ENCODE peak calls at places on chromosomes 2 and 18, in four cellular contexts. M is tibial nerve; H is CD4-positive, alpha-beta memory T cell; Z is H9. R is an unnamed sample.

GRCh38 chr2:12603781-12604180 is 113.0 kb upstream of the TRIB2 start:
- DNase-seq in M (no peak), H (no peak), Z (no peak), R (no peak)

GRCh38 chr2:86621290-86621943 is 2.2 kb downstream of the RNF103 start:
- DNase-seq in M (no peak), H (no peak), Z (no peak), R (no peak)

GRCh38 chr2:85231242-85231805 is 96.5 kb downstream of the TGOLN2 start:
- DNase-seq in M (no peak), H (no peak), Z (peak), R (peak)

GRCh38 chr2:219452361-219453317 is 18.0 kb downstream of the SPEG start:
- DNase-seq in M (no peak), H (no peak), Z (no peak), R (peak)

GRCh38 chr2:208315081-208315788 is 49.2 kb downstream of the PIKFYVE start:
- DNase-seq in M (no peak), H (no peak), Z (no peak), R (no peak)

GRCh38 chr18:50410894-50411293 is 36.0 kb downstream of the SKA1 start:
- DNase-seq in M (no peak), H (no peak), Z (no peak), R (no peak)

GRCh38 chr18:22179631-22180030 is 10.2 kb downstream of the GATA6 start:
- DNase-seq in M (no peak), H (no peak), Z (no peak), R (no peak)

GRCh38 chr2:176592230-176592629 is 323.0 kb downstream of the MTX2 start:
- DNase-seq in M (no peak), H (no peak), Z (no peak), R (no peak)

GRCh38 chr2:27001851-27002369 is 30.9 kb upstream of the TMEM214 start:
- DNase-seq in M (no peak), H (no peak), Z (no peak), R (peak)

GRCh38 chr2:213834331-213834730 is 550.1 kb downstream of the SPAG16 start:
- DNase-seq in M (no peak), H (no peak), Z (no peak), R (peak)

GRCh38 chr2:161990741-161991140 is 83.3 kb downstream of the DPP4 start:
- DNase-seq in M (no peak), H (no peak), Z (no peak), R (peak)

GRCh38 chr18:36706313-36706881 is 122.4 kb downstream of the TPGS2 start:
- DNase-seq in M (no peak), H (no peak), Z (no peak), R (no peak)

GRCh38 chr2:119011162-119011909 is 69.3 kb downstream of the MARCO start:
- DNase-seq in M (no peak), H (no peak), Z (peak), R (peak)

GRCh38 chr2:3348771-3349170 is 28.8 kb downstream of the EIPR1 start:
- DNase-seq in M (no peak), H (no peak), Z (no peak), R (no peak)

DNA sequence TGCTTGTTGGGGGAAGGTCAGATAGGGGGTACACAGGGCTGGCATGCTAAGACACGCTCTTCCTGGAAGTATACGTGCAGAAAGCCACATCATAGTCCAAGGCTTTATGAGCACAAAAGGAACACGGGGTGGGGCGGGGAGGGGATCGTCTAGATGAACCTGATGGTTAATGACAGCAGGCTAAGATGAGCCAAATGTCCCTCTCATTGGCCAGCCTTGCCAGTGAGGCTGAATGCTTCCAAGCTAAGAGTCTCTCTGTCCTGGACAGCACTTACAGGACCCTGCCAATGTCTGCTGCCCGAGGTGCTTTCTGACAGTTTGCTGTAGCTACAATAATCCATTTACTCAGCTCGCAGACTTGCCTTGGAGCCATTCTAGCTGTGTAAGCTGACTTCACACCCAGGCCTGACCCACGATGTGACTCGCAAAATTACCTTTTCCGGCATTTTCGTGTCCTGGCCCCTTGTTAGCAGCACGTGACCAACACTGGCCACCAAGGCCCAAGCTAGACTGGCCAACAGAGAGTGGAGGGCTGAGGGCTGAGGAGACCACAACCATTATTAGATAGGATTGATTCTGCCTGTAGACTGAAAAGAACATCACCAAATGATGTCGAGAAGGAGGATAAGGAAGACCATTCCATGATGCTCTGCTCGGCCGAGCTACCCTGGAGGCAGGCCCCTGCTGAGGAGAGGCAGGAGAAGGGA is 84.2 kb downstream of the MALT1 start:
- DNase-seq in M (no peak), H (no peak), Z (no peak), R (no peak)
- H3K27ac ChIP-seq in M (no peak), H (no peak), Z (no peak), R (no peak)

GRCh38 chr2:137828624-137829023 is 135.6 kb upstream of the HNMT start:
- DNase-seq in M (no peak), H (no peak), Z (no peak), R (peak)
- H3K27ac ChIP-seq in M (no peak), H (no peak), Z (no peak), R (no peak)

GRCh38 chr2:203802277-203803045 is 65.1 kb upstream of the CTLA4 start:
- DNase-seq in M (no peak), H (no peak), Z (no peak), R (no peak)
- H3K27ac ChIP-seq in M (no peak), H (no peak), Z (no peak), R (no peak)

DNA sequence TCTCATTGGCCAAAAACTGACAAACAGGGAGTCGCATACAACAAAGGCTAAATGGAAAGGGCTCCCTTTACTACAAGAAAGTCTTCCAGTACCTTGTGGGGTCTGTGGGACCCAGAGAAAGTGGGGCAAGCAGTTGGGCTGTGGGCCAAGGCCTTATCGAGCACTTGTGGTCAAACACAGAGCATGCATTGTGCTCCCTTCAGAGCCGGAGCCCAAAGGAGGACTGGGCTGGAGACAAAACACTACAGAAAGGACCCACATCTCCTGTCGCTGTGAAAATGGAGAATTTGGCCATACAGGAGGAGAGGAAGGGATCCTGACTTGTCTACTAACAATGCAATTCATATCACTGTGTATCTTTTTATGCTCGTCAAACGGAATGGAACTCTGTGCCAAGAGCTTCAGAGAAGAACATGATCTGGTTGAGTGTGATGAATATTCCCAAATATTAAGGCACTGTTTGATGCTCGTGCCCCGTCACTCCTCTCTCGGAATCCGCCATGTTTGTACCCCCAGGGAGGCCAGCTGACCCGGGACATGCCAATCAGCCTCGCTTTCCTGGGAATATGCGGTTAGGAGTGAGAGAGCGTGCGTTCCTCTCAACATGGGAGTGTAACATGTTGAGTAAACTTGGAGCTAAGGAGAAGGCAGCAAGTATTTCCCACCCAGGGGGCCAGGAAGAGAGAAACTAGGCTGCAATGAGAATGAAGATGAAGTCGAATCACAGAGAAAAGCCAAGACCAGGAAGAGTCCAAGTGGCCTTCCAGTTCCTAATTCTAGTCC is 36.9 kb upstream of the SLC1A4 start:
- DNase-seq in M (no peak), H (no peak), Z (no peak), R (no peak)
- H3K27ac ChIP-seq in M (no peak), H (no peak), Z (no peak), R (no peak)

GRCh38 chr18:58862404-58862803 is 2.3 kb upstream of the ZNF532 start:
- DNase-seq in M (no peak), H (no peak), Z (no peak), R (no peak)

GRCh38 chr18:58859935-58860334 is 4.7 kb upstream of the ZNF532 start:
- DNase-seq in M (no peak), H (no peak), Z (no peak), R (peak)

GRCh38 chr18:58861853-58862252 is 2.8 kb upstream of the ZNF532 start:
- DNase-seq in M (no peak), H (no peak), Z (no peak), R (no peak)

GRCh38 chr18:58861353-58861752 is 3.3 kb upstream of the ZNF532 start:
- DNase-seq in M (no peak), H (no peak), Z (no peak), R (no peak)

DNA sequence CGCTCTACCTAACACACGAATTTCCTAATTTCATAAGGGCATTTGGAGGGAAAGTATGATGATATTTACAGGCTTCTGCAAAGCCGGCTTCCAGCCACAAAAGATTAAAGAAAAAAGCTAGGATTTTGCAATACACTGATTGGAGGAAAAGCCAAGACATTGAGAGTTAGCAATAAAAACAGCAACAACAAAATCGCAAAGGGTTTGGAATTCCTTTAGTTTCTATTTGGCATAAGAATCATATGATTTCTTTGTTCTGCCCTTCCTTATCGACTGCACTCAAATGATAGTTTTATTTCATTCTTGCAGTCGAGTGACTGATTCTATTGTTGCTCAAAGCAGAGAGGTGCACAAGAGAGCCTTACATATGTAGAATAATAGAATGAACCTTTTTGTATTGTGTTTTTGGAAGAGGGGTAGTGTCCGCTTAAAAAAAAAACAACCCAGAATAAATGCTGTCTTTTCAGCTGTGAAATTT is 3.9 kb upstream of the ZNF532 start:
- DNase-seq in M (no peak), H (no peak), Z (no peak), R (no peak)
- H3K27ac ChIP-seq in M (peak), H (no peak), Z (peak), R (no peak)

R was measured in mesendoderm.